ENCODE peak calls at places on chromosomes 11 and 22, in eight cellular contexts. One of them, this sample, is unnamed.

GRCh38 chr22:47151490-47151889 is 389.0 kb downstream of the TBC1D22A start:
- DNase-seq in uterus: no peak
- DNase-seq in fibroblast of the conjunctiva: no peak
- DNase-seq in CD4-positive, alpha-beta memory T cell: no peak
- DNase-seq in NCI-H1105 treated with DMSO at 0.1 percent for 48 hours: no peak
- DNase-seq in stimulated activated naive CD8-positive, alpha-beta T cell treated with anti-CD3 and anti-CD28 coated beads, Interleukin-15, Interleukin-2, amounts not matched to agents 100 U/mL and 50 U/mL, for 24 hours: no peak
- DNase-seq in fibroblast of lung: peak
- DNase-seq in bronchial epithelial cell: peak
- DNase-seq in this sample: peak

GRCh38 chr22:48836673-48837340 is 990.9 kb downstream of the BRD1 start:
- DNase-seq in uterus: no peak
- DNase-seq in fibroblast of the conjunctiva: no peak
- DNase-seq in CD4-positive, alpha-beta memory T cell: no peak
- DNase-seq in NCI-H1105 treated with DMSO at 0.1 percent for 48 hours: no peak
- DNase-seq in stimulated activated naive CD8-positive, alpha-beta T cell treated with anti-CD3 and anti-CD28 coated beads, Interleukin-15, Interleukin-2, amounts not matched to agents 100 U/mL and 50 U/mL, for 24 hours: no peak
- DNase-seq in fibroblast of lung: no peak
- DNase-seq in bronchial epithelial cell: no peak
- DNase-seq in this sample: no peak

GRCh38 chr22:21952586-21953571 is at the start of gene PPM1F:
- DNase-seq in uterus: peak
- DNase-seq in fibroblast of the conjunctiva: peak
- DNase-seq in CD4-positive, alpha-beta memory T cell: peak
- DNase-seq in NCI-H1105 treated with DMSO at 0.1 percent for 48 hours: peak
- DNase-seq in stimulated activated naive CD8-positive, alpha-beta T cell treated with anti-CD3 and anti-CD28 coated beads, Interleukin-15, Interleukin-2, amounts not matched to agents 100 U/mL and 50 U/mL, for 24 hours: peak
- DNase-seq in fibroblast of lung: peak
- DNase-seq in bronchial epithelial cell: peak
- DNase-seq in this sample: peak

GRCh38 chr11:5891216-5891800 is 1.7 kb upstream of the OR52E5 start:
- DNase-seq in uterus: no peak
- DNase-seq in fibroblast of the conjunctiva: no peak
- DNase-seq in CD4-positive, alpha-beta memory T cell: no peak
- DNase-seq in NCI-H1105 treated with DMSO at 0.1 percent for 48 hours: peak
- DNase-seq in stimulated activated naive CD8-positive, alpha-beta T cell treated with anti-CD3 and anti-CD28 coated beads, Interleukin-15, Interleukin-2, amounts not matched to agents 100 U/mL and 50 U/mL, for 24 hours: no peak
- DNase-seq in fibroblast of lung: peak
- DNase-seq in bronchial epithelial cell: peak
- DNase-seq in this sample: peak

GRCh38 chr11:44979536-44980399 is 29.1 kb upstream of the TP53I11 start:
- DNase-seq in uterus: no peak
- DNase-seq in fibroblast of the conjunctiva: no peak
- DNase-seq in CD4-positive, alpha-beta memory T cell: no peak
- DNase-seq in NCI-H1105 treated with DMSO at 0.1 percent for 48 hours: peak
- DNase-seq in stimulated activated naive CD8-positive, alpha-beta T cell treated with anti-CD3 and anti-CD28 coated beads, Interleukin-15, Interleukin-2, amounts not matched to agents 100 U/mL and 50 U/mL, for 24 hours: no peak
- DNase-seq in fibroblast of lung: no peak
- DNase-seq in bronchial epithelial cell: peak
- DNase-seq in this sample: peak

GRCh38 chr11:8296872-8297271 is 33.2 kb upstream of the LMO1 start:
- DNase-seq in uterus: no peak
- DNase-seq in fibroblast of the conjunctiva: no peak
- DNase-seq in CD4-positive, alpha-beta memory T cell: no peak
- DNase-seq in NCI-H1105 treated with DMSO at 0.1 percent for 48 hours: no peak
- DNase-seq in stimulated activated naive CD8-positive, alpha-beta T cell treated with anti-CD3 and anti-CD28 coated beads, Interleukin-15, Interleukin-2, amounts not matched to agents 100 U/mL and 50 U/mL, for 24 hours: no peak
- DNase-seq in fibroblast of lung: no peak
- DNase-seq in bronchial epithelial cell: no peak
- DNase-seq in this sample: no peak

GRCh38 chr11:120335928-120336640 is at the start of gene ARHGEF12:
- DNase-seq in uterus: peak
- DNase-seq in fibroblast of the conjunctiva: peak
- DNase-seq in CD4-positive, alpha-beta memory T cell: peak
- DNase-seq in NCI-H1105 treated with DMSO at 0.1 percent for 48 hours: peak
- DNase-seq in stimulated activated naive CD8-positive, alpha-beta T cell treated with anti-CD3 and anti-CD28 coated beads, Interleukin-15, Interleukin-2, amounts not matched to agents 100 U/mL and 50 U/mL, for 24 hours: peak
- DNase-seq in fibroblast of lung: peak
- DNase-seq in bronchial epithelial cell: peak
- DNase-seq in this sample: peak

GRCh38 chr22:30591191-30591587 is 521 bp downstream of the PES1 start:
- DNase-seq in uterus: no peak
- DNase-seq in fibroblast of the conjunctiva: no peak
- DNase-seq in CD4-positive, alpha-beta memory T cell: no peak
- DNase-seq in NCI-H1105 treated with DMSO at 0.1 percent for 48 hours: no peak
- DNase-seq in stimulated activated naive CD8-positive, alpha-beta T cell treated with anti-CD3 and anti-CD28 coated beads, Interleukin-15, Interleukin-2, amounts not matched to agents 100 U/mL and 50 U/mL, for 24 hours: no peak
- DNase-seq in fibroblast of lung: peak
- DNase-seq in bronchial epithelial cell: peak
- DNase-seq in this sample: peak

GRCh38 chr11:73946798-73947458 is 3.9 kb upstream of the DNAJB13 start:
- DNase-seq in uterus: no peak
- DNase-seq in fibroblast of the conjunctiva: no peak
- DNase-seq in CD4-positive, alpha-beta memory T cell: no peak
- DNase-seq in NCI-H1105 treated with DMSO at 0.1 percent for 48 hours: no peak
- DNase-seq in stimulated activated naive CD8-positive, alpha-beta T cell treated with anti-CD3 and anti-CD28 coated beads, Interleukin-15, Interleukin-2, amounts not matched to agents 100 U/mL and 50 U/mL, for 24 hours: no peak
- DNase-seq in fibroblast of lung: no peak
- DNase-seq in bronchial epithelial cell: no peak
- DNase-seq in this sample: no peak

GRCh38 chr11:69801513-69802335 is 17.5 kb downstream of the FGF3 start:
- DNase-seq in uterus: no peak
- DNase-seq in fibroblast of the conjunctiva: no peak
- DNase-seq in CD4-positive, alpha-beta memory T cell: no peak
- DNase-seq in NCI-H1105 treated with DMSO at 0.1 percent for 48 hours: peak
- DNase-seq in stimulated activated naive CD8-positive, alpha-beta T cell treated with anti-CD3 and anti-CD28 coated beads, Interleukin-15, Interleukin-2, amounts not matched to agents 100 U/mL and 50 U/mL, for 24 hours: peak
- DNase-seq in fibroblast of lung: no peak
- DNase-seq in bronchial epithelial cell: no peak
- DNase-seq in this sample: peak